ENCODE peak calls at places on chromosome 19, in five cellular contexts. One of them, this sample, is unnamed.

GRCh38 chr19:34391813-34392212 is 12.4 kb upstream of the PDCD2L start:
- DNase-seq in NCI-H146: no peak
- DNase-seq in thoracic aorta: no peak
- DNase-seq in NCI-H1092: no peak
- DNase-seq in ecto neural progenitor cell: no peak
- DNase-seq in this sample: no peak

GRCh38 chr19:15885919-15886318 is 12.0 kb downstream of the CYP4F2 start:
- DNase-seq in NCI-H146: no peak
- DNase-seq in thoracic aorta: no peak
- DNase-seq in NCI-H1092: no peak
- DNase-seq in ecto neural progenitor cell: no peak
- DNase-seq in this sample: no peak

GRCh38 chr19:3084943-3085342 is 9.2 kb upstream of the GNA11 start:
- DNase-seq in NCI-H146: no peak
- DNase-seq in thoracic aorta: no peak
- DNase-seq in NCI-H1092: no peak
- DNase-seq in ecto neural progenitor cell: no peak
- DNase-seq in this sample: no peak

GRCh38 chr19:56132316-56132822 is 8.7 kb upstream of the ZNF444 start:
- DNase-seq in NCI-H146: no peak
- DNase-seq in thoracic aorta: no peak
- DNase-seq in NCI-H1092: no peak
- DNase-seq in ecto neural progenitor cell: no peak
- DNase-seq in this sample: no peak

GRCh38 chr19:49859838-49860715 is 7.3 kb downstream of the PNKP start:
- DNase-seq in NCI-H146: no peak
- DNase-seq in thoracic aorta: no peak
- DNase-seq in NCI-H1092: no peak
- DNase-seq in ecto neural progenitor cell: no peak
- DNase-seq in this sample: no peak

GRCh38 chr19:49802836-49803528 is 10.1 kb downstream of the FUZ start:
- DNase-seq in NCI-H146: no peak
- DNase-seq in thoracic aorta: no peak
- DNase-seq in NCI-H1092: no peak
- DNase-seq in ecto neural progenitor cell: no peak
- DNase-seq in this sample: no peak

GRCh38 chr19:1650627-1651009 is 1.8 kb downstream of the TCF3 start:
- DNase-seq in NCI-H146: no peak
- DNase-seq in thoracic aorta: no peak
- DNase-seq in NCI-H1092: no peak
- DNase-seq in ecto neural progenitor cell: no peak
- DNase-seq in this sample: no peak

GRCh38 chr19:30338878-30339623 is 33.1 kb upstream of the ZNF536 start:
- DNase-seq in NCI-H146: no peak
- DNase-seq in thoracic aorta: no peak
- DNase-seq in NCI-H1092: no peak
- DNase-seq in ecto neural progenitor cell: no peak
- DNase-seq in this sample: no peak

GRCh38 chr19:42261763-42262162 is 6.8 kb upstream of the ERF start:
- DNase-seq in NCI-H146: no peak
- DNase-seq in thoracic aorta: no peak
- DNase-seq in NCI-H1092: no peak
- DNase-seq in ecto neural progenitor cell: no peak
- DNase-seq in this sample: no peak

GRCh38 chr19:57165846-57166245 is 1.4 kb downstream of the DUXA start:
- DNase-seq in NCI-H146: no peak
- DNase-seq in thoracic aorta: no peak
- DNase-seq in NCI-H1092: no peak
- DNase-seq in ecto neural progenitor cell: no peak
- DNase-seq in this sample: no peak

This sample was measured in effector memory CD4-positive, alpha-beta T cell.